ENCODE peak calls at places on chromosomes 4 and X, in nine cellular contexts. One of them, this sample, is unnamed.
A peak's percentile ranks its signal among the peaks of the same experiment; 100 is the strongest.

GRCh38 chr4:158203929-158204328 is 6.4 kb upstream of the TMEM144 start:
- DNase-seq in frontal cortex: no peak
- DNase-seq in AG08395: no peak
- DNase-seq in AG04450: no peak
- DNase-seq in effector CD4-positive, alpha-beta T cell: no peak
- DNase-seq in amygdala: no peak
- DNase-seq in NCI-H1105: no peak
- DNase-seq in NCI-H510A treated with DMSO at 0.1 percent for 48 hours: no peak
- DNase-seq in stimulated activated CD4-positive, alpha-beta T cell treated with anti-CD3 and anti-CD28 coated beads, Interleukin-4, amount 100 ng/mL, for 4 hours: no peak
- DNase-seq in this sample: no peak

GRCh38 chr4:36152712-36153111 is 91.6 kb downstream of the ARAP2 start:
- DNase-seq in AG08395: no peak
- DNase-seq in stimulated activated CD4-positive, alpha-beta T cell treated with anti-CD3 and anti-CD28 coated beads, Interleukin-4, amount 100 ng/mL, for 4 hours: no peak
- DNase-seq in NCI-H510A treated with DMSO at 0.1 percent for 48 hours: peak; percentile 23
- DNase-seq in NCI-H1105: peak; percentile 58
- DNase-seq in AG04450: no peak
- DNase-seq in amygdala: no peak
- DNase-seq in frontal cortex: no peak
- DNase-seq in effector CD4-positive, alpha-beta T cell: no peak
- DNase-seq in this sample: no peak

GRCh38 chr4:185849543-185850185 is 37.7 kb upstream of the SORBS2 start:
- DNase-seq in AG04450: no peak
- DNase-seq in NCI-H1105: no peak
- DNase-seq in amygdala: no peak
- DNase-seq in stimulated activated CD4-positive, alpha-beta T cell treated with anti-CD3 and anti-CD28 coated beads, Interleukin-4, amount 100 ng/mL, for 4 hours: no peak
- DNase-seq in frontal cortex: no peak
- DNase-seq in AG08395: peak; percentile 38
- DNase-seq in effector CD4-positive, alpha-beta T cell: no peak
- DNase-seq in NCI-H510A treated with DMSO at 0.1 percent for 48 hours: no peak
- DNase-seq in this sample: no peak

GRCh38 chrX:10979956-10980355 is 131.2 kb upstream of the HCCS start:
- DNase-seq in effector CD4-positive, alpha-beta T cell: no peak
- DNase-seq in frontal cortex: no peak
- DNase-seq in stimulated activated CD4-positive, alpha-beta T cell treated with anti-CD3 and anti-CD28 coated beads, Interleukin-4, amount 100 ng/mL, for 4 hours: no peak
- DNase-seq in amygdala: no peak
- DNase-seq in NCI-H1105: no peak
- DNase-seq in AG08395: no peak
- DNase-seq in AG04450: no peak
- DNase-seq in NCI-H510A treated with DMSO at 0.1 percent for 48 hours: no peak
- DNase-seq in this sample: no peak

GRCh38 chr4:59060002-59060846 is 1950.0 kb upstream of the IGFBP7 start:
- DNase-seq in amygdala: no peak
- DNase-seq in effector CD4-positive, alpha-beta T cell: no peak
- DNase-seq in frontal cortex: no peak
- DNase-seq in stimulated activated CD4-positive, alpha-beta T cell treated with anti-CD3 and anti-CD28 coated beads, Interleukin-4, amount 100 ng/mL, for 4 hours: no peak
- DNase-seq in NCI-H1105: no peak
- DNase-seq in AG08395: no peak
- DNase-seq in AG04450: no peak
- DNase-seq in NCI-H510A treated with DMSO at 0.1 percent for 48 hours: no peak
- DNase-seq in this sample: no peak

GRCh38 chr4:1763550-1764080 is 29.5 kb upstream of the FGFR3 start:
- DNase-seq in effector CD4-positive, alpha-beta T cell: no peak
- DNase-seq in stimulated activated CD4-positive, alpha-beta T cell treated with anti-CD3 and anti-CD28 coated beads, Interleukin-4, amount 100 ng/mL, for 4 hours: no peak
- DNase-seq in frontal cortex: peak; percentile 87
- DNase-seq in NCI-H510A treated with DMSO at 0.1 percent for 48 hours: no peak
- DNase-seq in AG08395: peak; percentile 82
- DNase-seq in AG04450: no peak
- DNase-seq in amygdala: peak; percentile 55
- DNase-seq in NCI-H1105: no peak
- DNase-seq in this sample: no peak

GRCh38 chrX:724256-724655 is 93.7 kb downstream of the SHOX start:
- DNase-seq in frontal cortex: no peak
- DNase-seq in AG04450: no peak
- DNase-seq in effector CD4-positive, alpha-beta T cell: no peak
- DNase-seq in stimulated activated CD4-positive, alpha-beta T cell treated with anti-CD3 and anti-CD28 coated beads, Interleukin-4, amount 100 ng/mL, for 4 hours: no peak
- DNase-seq in NCI-H1105: no peak
- DNase-seq in NCI-H510A treated with DMSO at 0.1 percent for 48 hours: no peak
- DNase-seq in AG08395: no peak
- DNase-seq in amygdala: no peak
- DNase-seq in this sample: no peak

GRCh38 chr4:154084864-154085263 is 296.0 kb upstream of the SFRP2 start:
- DNase-seq in NCI-H1105: no peak
- DNase-seq in AG08395: no peak
- DNase-seq in frontal cortex: no peak
- DNase-seq in stimulated activated CD4-positive, alpha-beta T cell treated with anti-CD3 and anti-CD28 coated beads, Interleukin-4, amount 100 ng/mL, for 4 hours: no peak
- DNase-seq in NCI-H510A treated with DMSO at 0.1 percent for 48 hours: no peak
- DNase-seq in effector CD4-positive, alpha-beta T cell: no peak
- DNase-seq in AG04450: no peak
- DNase-seq in amygdala: no peak
- DNase-seq in this sample: no peak

GRCh38 chr4:82017680-82018079 is 356.1 kb downstream of the HNRNPD start:
- DNase-seq in AG04450: no peak
- DNase-seq in effector CD4-positive, alpha-beta T cell: no peak
- DNase-seq in NCI-H1105: no peak
- DNase-seq in AG08395: no peak
- DNase-seq in stimulated activated CD4-positive, alpha-beta T cell treated with anti-CD3 and anti-CD28 coated beads, Interleukin-4, amount 100 ng/mL, for 4 hours: no peak
- DNase-seq in amygdala: no peak
- DNase-seq in frontal cortex: no peak
- DNase-seq in NCI-H510A treated with DMSO at 0.1 percent for 48 hours: no peak
- DNase-seq in this sample: no peak

GRCh38 chr4:3827616-3828492 is 61.7 kb downstream of the ADRA2C start:
- DNase-seq in NCI-H510A treated with DMSO at 0.1 percent for 48 hours: no peak
- DNase-seq in AG04450: no peak
- DNase-seq in stimulated activated CD4-positive, alpha-beta T cell treated with anti-CD3 and anti-CD28 coated beads, Interleukin-4, amount 100 ng/mL, for 4 hours: no peak
- DNase-seq in amygdala: peak; percentile 76
- DNase-seq in frontal cortex: peak; percentile 70
- DNase-seq in effector CD4-positive, alpha-beta T cell: no peak
- DNase-seq in AG08395: peak; percentile 82
- DNase-seq in NCI-H1105: peak; percentile 24
- DNase-seq in this sample: no peak

GRCh38 chr4:108068422-108068821 is 78.7 kb downstream of the HADH start:
- DNase-seq in NCI-H510A treated with DMSO at 0.1 percent for 48 hours: no peak
- DNase-seq in stimulated activated CD4-positive, alpha-beta T cell treated with anti-CD3 and anti-CD28 coated beads, Interleukin-4, amount 100 ng/mL, for 4 hours: no peak
- DNase-seq in amygdala: no peak
- DNase-seq in NCI-H1105: no peak
- DNase-seq in AG08395: peak; percentile 31
- DNase-seq in frontal cortex: no peak
- DNase-seq in effector CD4-positive, alpha-beta T cell: no peak
- DNase-seq in AG04450: no peak
- DNase-seq in this sample: no peak

GRCh38 chr4:1113311-1114009 is at the start of gene RNF212:
- DNase-seq in AG08395: peak; percentile 47
- DNase-seq in amygdala: no peak
- DNase-seq in effector CD4-positive, alpha-beta T cell: peak; percentile 14
- DNase-seq in stimulated activated CD4-positive, alpha-beta T cell treated with anti-CD3 and anti-CD28 coated beads, Interleukin-4, amount 100 ng/mL, for 4 hours: peak; percentile 47
- DNase-seq in NCI-H510A treated with DMSO at 0.1 percent for 48 hours: no peak
- DNase-seq in frontal cortex: peak; percentile 41
- DNase-seq in NCI-H1105: no peak
- DNase-seq in AG04450: no peak
- DNase-seq in this sample: peak; percentile 19

GRCh38 chr4:19010766-19011165 is 989.2 kb upstream of the LCORL start:
- DNase-seq in AG04450: no peak
- DNase-seq in NCI-H510A treated with DMSO at 0.1 percent for 48 hours: no peak
- DNase-seq in frontal cortex: no peak
- DNase-seq in effector CD4-positive, alpha-beta T cell: no peak
- DNase-seq in amygdala: no peak
- DNase-seq in NCI-H1105: no peak
- DNase-seq in stimulated activated CD4-positive, alpha-beta T cell treated with anti-CD3 and anti-CD28 coated beads, Interleukin-4, amount 100 ng/mL, for 4 hours: no peak
- DNase-seq in AG08395: no peak
- DNase-seq in this sample: no peak

This sample was measured in T-cell.